ENCODE peak calls at places on chromosomes 7 and 10, in six cellular contexts. One of them, this sample, is unnamed.

GRCh38 chr7:91311844-91312243 is 47.6 kb downstream of the FZD1 start:
- DNase-seq in HL-60: no peak
- DNase-seq in type B pancreatic cell: no peak
- DNase-seq in astrocyte of the cerebellum: no peak
- DNase-seq in mucosa of descending colon: no peak
- DNase-seq in CD8-positive, alpha-beta T cell: no peak
- DNase-seq in this sample: no peak

GRCh38 chr7:106419455-106420182 is 134.8 kb upstream of the NAMPT start:
- DNase-seq in mucosa of descending colon: no peak
- DNase-seq in CD8-positive, alpha-beta T cell: no peak
- DNase-seq in astrocyte of the cerebellum: no peak
- DNase-seq in HL-60: no peak
- DNase-seq in type B pancreatic cell: no peak
- DNase-seq in this sample: no peak

GRCh38 chr7:99099499-99100077 is 44.3 kb downstream of the SMURF1 start:
- DNase-seq in CD8-positive, alpha-beta T cell: no peak
- DNase-seq in astrocyte of the cerebellum: no peak
- DNase-seq in HL-60: no peak
- DNase-seq in type B pancreatic cell: no peak
- DNase-seq in mucosa of descending colon: no peak
- DNase-seq in this sample: no peak

GRCh38 chr7:42611961-42612360 is 299.9 kb downstream of the C7orf25 start:
- DNase-seq in type B pancreatic cell: no peak
- DNase-seq in HL-60: no peak
- DNase-seq in CD8-positive, alpha-beta T cell: no peak
- DNase-seq in mucosa of descending colon: no peak
- DNase-seq in astrocyte of the cerebellum: no peak
- DNase-seq in this sample: no peak

GRCh38 chr7:25031007-25031406 is 51.0 kb upstream of the OSBPL3 start:
- DNase-seq in CD8-positive, alpha-beta T cell: no peak
- DNase-seq in mucosa of descending colon: peak
- DNase-seq in astrocyte of the cerebellum: no peak
- DNase-seq in HL-60: no peak
- DNase-seq in type B pancreatic cell: no peak
- DNase-seq in this sample: no peak

GRCh38 chr7:22121702-22122474 is 176.2 kb upstream of the CDCA7L start:
- DNase-seq in CD8-positive, alpha-beta T cell: no peak
- DNase-seq in mucosa of descending colon: peak
- DNase-seq in HL-60: no peak
- DNase-seq in astrocyte of the cerebellum: no peak
- DNase-seq in type B pancreatic cell: no peak
- DNase-seq in this sample: no peak

GRCh38 chr7:83065714-83066113 is 97.0 kb downstream of the PCLO start:
- DNase-seq in type B pancreatic cell: no peak
- DNase-seq in mucosa of descending colon: no peak
- DNase-seq in astrocyte of the cerebellum: no peak
- DNase-seq in HL-60: peak
- DNase-seq in CD8-positive, alpha-beta T cell: no peak
- DNase-seq in this sample: no peak

GRCh38 chr7:128869138-128869943 is 6.7 kb downstream of the ATP6V1F start:
- DNase-seq in astrocyte of the cerebellum: no peak
- DNase-seq in HL-60: peak
- DNase-seq in type B pancreatic cell: no peak
- DNase-seq in mucosa of descending colon: peak
- DNase-seq in CD8-positive, alpha-beta T cell: peak
- DNase-seq in this sample: peak

GRCh38 chr10:133204226-133205015 is 25.6 kb upstream of the UTF1 start:
- DNase-seq in type B pancreatic cell: no peak
- DNase-seq in CD8-positive, alpha-beta T cell: no peak
- DNase-seq in astrocyte of the cerebellum: no peak
- DNase-seq in HL-60: no peak
- DNase-seq in mucosa of descending colon: no peak
- DNase-seq in this sample: no peak

GRCh38 chr10:77158666-77159065 is 478.9 kb downstream of the KCNMA1 start:
- DNase-seq in HL-60: no peak
- DNase-seq in mucosa of descending colon: peak
- DNase-seq in CD8-positive, alpha-beta T cell: no peak
- DNase-seq in type B pancreatic cell: no peak
- DNase-seq in astrocyte of the cerebellum: no peak
- DNase-seq in this sample: no peak

DNA sequence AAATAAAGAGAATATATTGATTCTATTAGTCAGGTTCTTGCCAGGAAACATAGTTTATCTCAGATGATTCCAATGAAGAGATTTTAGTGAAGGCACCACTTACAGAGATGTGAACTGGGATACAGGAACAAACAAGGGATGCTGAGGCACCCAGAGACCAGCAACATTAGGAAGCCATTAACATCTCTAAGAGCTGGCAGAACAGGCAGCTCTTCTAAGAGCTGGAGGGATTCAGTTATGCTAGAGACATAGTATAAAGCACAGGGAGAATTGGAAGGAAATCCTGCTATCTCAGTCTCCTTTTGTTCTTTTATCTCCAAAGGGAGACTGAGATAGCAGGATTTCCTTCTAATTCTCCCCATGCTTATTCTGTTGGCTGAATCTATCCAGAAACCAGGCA is 22.0 kb downstream of the OR6B1 start:
- DNase-seq in CD8-positive, alpha-beta T cell: no peak
- DNase-seq in HL-60: no peak
- DNase-seq in mucosa of descending colon: no peak
- DNase-seq in type B pancreatic cell: no peak
- DNase-seq in astrocyte of the cerebellum: no peak
- DNase-seq in this sample: no peak
- TF ChIP-seq CTCF in CD8-positive, alpha-beta T cell: no peak
- TF ChIP-seq CTCF in HL-60: no peak
- TF ChIP-seq CTCF in mucosa of descending colon: no peak
- TF ChIP-seq CTCF in type B pancreatic cell: no peak
- TF ChIP-seq CTCF in astrocyte of the cerebellum: no peak
- TF ChIP-seq CTCF in this sample: no peak

GRCh38 chr10:49518566-49518965 is 20.4 kb downstream of the ERCC6 start:
- DNase-seq in type B pancreatic cell: no peak
- DNase-seq in HL-60: no peak
- DNase-seq in mucosa of descending colon: no peak
- DNase-seq in CD8-positive, alpha-beta T cell: no peak
- DNase-seq in astrocyte of the cerebellum: no peak
- DNase-seq in this sample: no peak
- TF ChIP-seq CTCF in type B pancreatic cell: no peak
- TF ChIP-seq CTCF in HL-60: no peak
- TF ChIP-seq CTCF in mucosa of descending colon: no peak
- TF ChIP-seq CTCF in CD8-positive, alpha-beta T cell: no peak
- TF ChIP-seq CTCF in astrocyte of the cerebellum: no peak
- TF ChIP-seq CTCF in this sample: no peak

DNA sequence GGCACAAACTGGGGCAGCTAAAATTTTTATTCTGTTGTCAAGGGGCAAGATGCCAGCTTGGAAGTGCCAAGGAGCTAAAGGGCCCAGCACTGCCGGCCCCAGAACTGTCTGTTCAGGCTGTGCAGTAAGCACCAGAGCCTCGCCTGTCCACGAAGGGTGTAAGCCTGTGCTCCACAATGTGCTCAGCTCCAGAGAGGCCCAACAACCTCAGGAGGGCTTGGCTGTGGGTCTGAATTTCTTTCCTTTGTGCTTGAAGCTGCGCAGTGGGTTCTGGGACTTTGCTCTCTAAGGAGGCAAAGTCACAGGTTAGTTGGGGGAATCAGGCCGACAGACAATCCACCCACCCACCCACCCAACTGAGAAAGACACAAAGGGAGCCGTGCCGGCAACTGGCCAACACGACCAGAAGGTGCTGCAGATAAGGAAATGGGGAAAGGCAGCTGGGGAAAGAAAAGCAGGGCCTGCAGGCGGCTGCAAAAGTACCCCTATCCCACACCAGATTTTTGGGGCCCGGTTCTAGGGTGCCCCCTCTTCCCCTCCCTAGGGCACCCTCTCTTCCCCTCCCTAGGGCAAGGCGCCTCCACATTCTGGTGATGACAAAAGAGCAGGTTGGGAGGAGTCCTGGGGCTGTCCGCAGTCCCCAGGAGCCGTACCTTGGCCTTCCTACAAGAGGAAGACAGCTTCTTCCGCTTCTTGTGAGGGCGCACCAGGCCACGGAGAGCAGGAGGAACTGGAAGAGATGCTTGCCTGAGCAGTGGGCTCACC is 7.7 kb downstream of the DDX56 start:
- DNase-seq in CD8-positive, alpha-beta T cell: no peak
- DNase-seq in type B pancreatic cell: no peak
- DNase-seq in mucosa of descending colon: no peak
- DNase-seq in HL-60: no peak
- DNase-seq in astrocyte of the cerebellum: no peak
- DNase-seq in this sample: no peak
- TF ChIP-seq CTCF in CD8-positive, alpha-beta T cell: no peak
- TF ChIP-seq CTCF in type B pancreatic cell: peak
- TF ChIP-seq CTCF in mucosa of descending colon: no peak
- TF ChIP-seq CTCF in HL-60: no peak
- TF ChIP-seq CTCF in astrocyte of the cerebellum: no peak
- TF ChIP-seq CTCF in this sample: no peak

GRCh38 chr7:16114633-16115032 is 306.7 kb downstream of the CRPPA start:
- DNase-seq in CD8-positive, alpha-beta T cell: no peak
- DNase-seq in type B pancreatic cell: no peak
- DNase-seq in HL-60: no peak
- DNase-seq in mucosa of descending colon: no peak
- DNase-seq in astrocyte of the cerebellum: peak
- DNase-seq in this sample: no peak
- TF ChIP-seq CTCF in CD8-positive, alpha-beta T cell: no peak
- TF ChIP-seq CTCF in type B pancreatic cell: peak
- TF ChIP-seq CTCF in HL-60: no peak
- TF ChIP-seq CTCF in mucosa of descending colon: no peak
- TF ChIP-seq CTCF in astrocyte of the cerebellum: peak
- TF ChIP-seq CTCF in this sample: no peak

GRCh38 chr10:85421421-85421820 is 945.2 kb downstream of the GRID1 start:
- DNase-seq in mucosa of descending colon: no peak
- DNase-seq in type B pancreatic cell: no peak
- DNase-seq in HL-60: no peak
- DNase-seq in CD8-positive, alpha-beta T cell: no peak
- DNase-seq in astrocyte of the cerebellum: no peak
- DNase-seq in this sample: no peak

GRCh38 chr10:85420501-85421191 is 945.9 kb downstream of the GRID1 start:
- DNase-seq in astrocyte of the cerebellum: no peak
- DNase-seq in HL-60: no peak
- DNase-seq in CD8-positive, alpha-beta T cell: no peak
- DNase-seq in mucosa of descending colon: no peak
- DNase-seq in type B pancreatic cell: no peak
- DNase-seq in this sample: no peak
- TF ChIP-seq CTCF in astrocyte of the cerebellum: no peak
- TF ChIP-seq CTCF in HL-60: no peak
- TF ChIP-seq CTCF in CD8-positive, alpha-beta T cell: no peak
- TF ChIP-seq CTCF in mucosa of descending colon: no peak
- TF ChIP-seq CTCF in type B pancreatic cell: no peak
- TF ChIP-seq CTCF in this sample: no peak

DNA sequence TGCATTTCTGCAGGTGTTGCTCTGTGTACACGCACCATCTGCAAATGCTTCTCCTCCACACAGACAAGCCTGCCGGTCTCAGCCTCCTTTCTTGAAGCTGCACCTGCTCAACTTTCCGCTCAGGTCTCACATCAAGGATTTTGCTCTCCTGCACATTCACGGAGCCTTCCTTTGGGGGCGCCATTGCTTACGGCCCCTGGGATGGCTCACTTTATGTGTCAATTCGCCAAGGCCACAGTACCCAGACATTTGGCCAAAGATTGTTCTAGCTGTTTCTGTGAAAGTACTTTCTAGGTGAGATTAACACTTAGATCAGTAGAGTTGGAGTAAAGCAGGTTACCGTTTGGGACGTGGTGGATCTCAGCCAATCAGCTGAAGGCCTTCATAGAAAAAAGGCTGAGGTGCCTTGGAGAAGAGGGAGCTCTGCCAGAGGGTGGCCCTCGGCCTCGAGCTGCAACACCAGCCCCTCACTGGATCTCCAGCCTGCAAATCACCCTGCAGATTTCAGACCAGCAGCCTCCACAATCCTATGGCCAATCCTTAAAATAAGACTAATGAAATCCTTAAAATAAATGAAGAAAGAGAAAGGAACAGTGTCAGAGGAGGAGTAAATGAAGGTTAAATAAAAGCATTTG is 39.9 kb upstream of the PPP2R2D start:
- DNase-seq in type B pancreatic cell: peak
- DNase-seq in HL-60: no peak
- DNase-seq in mucosa of descending colon: no peak
- DNase-seq in astrocyte of the cerebellum: no peak
- DNase-seq in CD8-positive, alpha-beta T cell: no peak
- DNase-seq in this sample: no peak
- TF ChIP-seq CTCF in type B pancreatic cell: no peak
- TF ChIP-seq CTCF in HL-60: no peak
- TF ChIP-seq CTCF in mucosa of descending colon: no peak
- TF ChIP-seq CTCF in astrocyte of the cerebellum: no peak
- TF ChIP-seq CTCF in CD8-positive, alpha-beta T cell: no peak
- TF ChIP-seq CTCF in this sample: no peak

GRCh38 chr10:103396789-103397087 is 312 bp downstream of the PDCD11 start:
- DNase-seq in HL-60: no peak
- DNase-seq in astrocyte of the cerebellum: no peak
- DNase-seq in type B pancreatic cell: no peak
- DNase-seq in mucosa of descending colon: no peak
- DNase-seq in CD8-positive, alpha-beta T cell: no peak
- DNase-seq in this sample: no peak

GRCh38 chr10:103395754-103396066 is 565 bp downstream of the ATP5MK start:
- DNase-seq in HL-60: no peak
- DNase-seq in type B pancreatic cell: no peak
- DNase-seq in mucosa of descending colon: peak
- DNase-seq in astrocyte of the cerebellum: no peak
- DNase-seq in CD8-positive, alpha-beta T cell: no peak
- DNase-seq in this sample: no peak

GRCh38 chr10:103397191-103397825 is 882 bp downstream of the PDCD11 start:
- DNase-seq in type B pancreatic cell: no peak
- DNase-seq in HL-60: no peak
- DNase-seq in mucosa of descending colon: no peak
- DNase-seq in CD8-positive, alpha-beta T cell: no peak
- DNase-seq in astrocyte of the cerebellum: no peak
- DNase-seq in this sample: no peak

GRCh38 chr10:103394180-103394579 is 2.1 kb downstream of the ATP5MK start:
- DNase-seq in mucosa of descending colon: no peak
- DNase-seq in HL-60: no peak
- DNase-seq in type B pancreatic cell: no peak
- DNase-seq in astrocyte of the cerebellum: no peak
- DNase-seq in CD8-positive, alpha-beta T cell: no peak
- DNase-seq in this sample: no peak

GRCh38 chr10:103396067-103396788 is at the start of the genes ATP5MK and PDCD11:
- DNase-seq in astrocyte of the cerebellum: peak
- DNase-seq in mucosa of descending colon: peak
- DNase-seq in HL-60: peak
- DNase-seq in type B pancreatic cell: peak
- DNase-seq in CD8-positive, alpha-beta T cell: peak
- DNase-seq in this sample: peak
- TF ChIP-seq CTCF in astrocyte of the cerebellum: peak
- TF ChIP-seq CTCF in mucosa of descending colon: no peak
- TF ChIP-seq CTCF in HL-60: no peak
- TF ChIP-seq CTCF in type B pancreatic cell: peak
- TF ChIP-seq CTCF in CD8-positive, alpha-beta T cell: no peak
- TF ChIP-seq CTCF in this sample: no peak

This sample was measured in natural killer cell.